ENCODE peak calls at places on chromosomes 12 and 14, in six cellular contexts. H, N, S, J, I and V are unnamed samples.
A peak's percentile ranks its signal among the peaks of the same experiment; 100 is the strongest.

GRCh38 chr12:13562915-13563742 is 366.6 kb downstream of the EMP1 start:
- DNase-seq in H (no peak), N (no peak), S (no peak), J (no peak), I (no peak), V (no peak)

GRCh38 chr12:58364389-58365086 is 423.2 kb downstream of the ATP23 start:
- DNase-seq in H (no peak), N (peak; percentile 25), S (no peak), J (no peak), I (no peak), V (no peak)

GRCh38 chr12:115922952-115923564 is 354.4 kb downstream of the MED13L start:
- DNase-seq in H (peak; percentile 49), N (peak; percentile 40), S (no peak), J (no peak), I (peak; percentile 49), V (peak; percentile 67)

GRCh38 chr12:1932264-1932777 is 13.9 kb upstream of the CACNA2D4 start:
- DNase-seq in H (no peak), N (no peak), S (no peak), J (no peak), I (no peak), V (peak; percentile 49)

GRCh38 chr14:75126121-75126544 is 715 bp downstream of the NEK9 start:
- DNase-seq in H (peak; percentile 22), N (peak; percentile 16), S (peak; percentile 33), J (no peak), I (no peak), V (peak; percentile 63)

GRCh38 chr14:72558721-72559120 is 335.2 kb downstream of the DPF3 start:
- DNase-seq in H (no peak), N (no peak), S (peak; percentile 28), J (no peak), I (no peak), V (no peak)

GRCh38 chr12:51323966-51324895 is at the start of gene BIN2:
- DNase-seq in H (no peak), N (no peak), S (no peak), J (no peak), I (no peak), V (peak; percentile 98)

GRCh38 chr12:67517181-67517887 is 131.2 kb upstream of the DYRK2 start:
- DNase-seq in H (peak; percentile 0), N (peak; percentile 10), S (no peak), J (no peak), I (no peak), V (no peak)

GRCh38 chr12:75591628-75592027 is 80.2 kb upstream of the KRR1 start:
- DNase-seq in H (no peak), N (no peak), S (no peak), J (no peak), I (no peak), V (no peak)

GRCh38 chr12:57881035-57881973 is 34.8 kb upstream of the CTDSP2 start:
- DNase-seq in H (no peak), N (no peak), S (no peak), J (no peak), I (no peak), V (no peak)

GRCh38 chr12:118983147-118983824 is 1.9 kb downstream of the SRRM4 start:
- DNase-seq in H (no peak), N (no peak), S (no peak), J (no peak), I (no peak), V (no peak)

GRCh38 chr12:107749094-107749493 is 11.8 kb downstream of the PRDM4 start:
- DNase-seq in H (no peak), N (no peak), S (peak; percentile 42), J (no peak), I (no peak), V (no peak)

GRCh38 chr12:55974308-55974724 is 438 bp downstream of the RAB5B start:
- DNase-seq in H (peak; percentile 67), N (peak; percentile 60), S (peak; percentile 47), J (no peak), I (peak; percentile 31), V (peak; percentile 72)

GRCh38 chr12:92745874-92746553 is 43.2 kb downstream of the PLEKHG7 start:
- DNase-seq in H (no peak), N (peak; percentile 72), S (peak; percentile 99), J (no peak), I (no peak), V (no peak)

GRCh38 chr14:66295386-66295785 is 190.8 kb upstream of the CCDC196 start:
- DNase-seq in H (no peak), N (no peak), S (no peak), J (no peak), I (no peak), V (no peak)

GRCh38 chr12:124537525-124538193 is 29.8 kb downstream of the NCOR2 start:
- DNase-seq in H (no peak), N (no peak), S (no peak), J (no peak), I (no peak), V (no peak)

GRCh38 chr12:131368073-131369071 is 342.5 kb upstream of the SFSWAP start:
- DNase-seq in H (no peak), N (no peak), S (no peak), J (no peak), I (no peak), V (no peak)

GRCh38 chr12:49200882-49201594 is 12.2 kb upstream of the TUBA1A start:
- DNase-seq in H (peak; percentile 59), N (peak; percentile 71), S (peak; percentile 93), J (peak; percentile 17), I (no peak), V (peak; percentile 78)

GRCh38 chr12:54431911-54432814 is 13.1 kb upstream of the ITGA5 start:
- DNase-seq in H (peak; percentile 87), N (no peak), S (peak; percentile 97), J (no peak), I (no peak), V (peak; percentile 52)

GRCh38 chr12:96354326-96354725 is 45.9 kb downstream of the CDK17 start:
- DNase-seq in H (no peak), N (no peak), S (no peak), J (no peak), I (no peak), V (no peak)

GRCh38 chr14:90697146-90697545 is 119.1 kb downstream of the TTC7B start:
- DNase-seq in H (no peak), N (no peak), S (no peak), J (no peak), I (no peak), V (no peak)

GRCh38 chr14:101827286-101827685 is 65.8 kb downstream of the PPP2R5C start:
- DNase-seq in H (no peak), N (no peak), S (no peak), J (no peak), I (no peak), V (no peak)

DNA sequence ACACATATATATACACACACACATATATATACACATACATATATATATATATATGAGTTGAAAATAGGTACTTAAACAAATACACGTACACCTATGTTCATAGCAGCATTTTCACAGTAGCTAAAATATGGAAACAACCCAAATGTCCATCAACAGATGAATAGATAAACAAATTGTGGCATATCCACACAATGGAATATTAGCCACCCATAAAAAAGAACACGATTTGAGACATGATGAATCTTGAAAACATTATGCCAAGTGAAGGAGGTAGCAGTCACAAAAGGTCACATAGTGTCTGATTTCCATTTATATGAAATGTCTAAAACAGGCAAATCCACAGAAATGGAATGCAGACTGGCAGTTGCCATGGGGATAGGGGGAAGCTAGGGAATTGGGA is 276.3 kb downstream of the KSR2 start:
- DNase-seq in H (no peak), N (no peak), S (no peak), J (no peak), I (no peak), V (no peak)
- TF ChIP-seq POLR2A in H (no peak), N (no peak), S (no peak), J (no peak), I (no peak), V (no peak)

GRCh38 chr12:6046511-6047180 is 77.8 kb downstream of the VWF start:
- DNase-seq in H (no peak), N (no peak), S (no peak), J (no peak), I (no peak), V (no peak)

GRCh38 chr12:6045438-6045837 is 79.0 kb downstream of the VWF start:
- DNase-seq in H (no peak), N (no peak), S (no peak), J (no peak), I (no peak), V (no peak)

GRCh38 chr12:6049587-6049986 is 74.9 kb downstream of the VWF start:
- DNase-seq in H (no peak), N (no peak), S (no peak), J (no peak), I (no peak), V (no peak)

GRCh38 chr12:6049992-6050391 is 74.5 kb downstream of the VWF start:
- DNase-seq in H (peak; percentile 14), N (no peak), S (no peak), J (no peak), I (peak; percentile 33), V (no peak)

DNA sequence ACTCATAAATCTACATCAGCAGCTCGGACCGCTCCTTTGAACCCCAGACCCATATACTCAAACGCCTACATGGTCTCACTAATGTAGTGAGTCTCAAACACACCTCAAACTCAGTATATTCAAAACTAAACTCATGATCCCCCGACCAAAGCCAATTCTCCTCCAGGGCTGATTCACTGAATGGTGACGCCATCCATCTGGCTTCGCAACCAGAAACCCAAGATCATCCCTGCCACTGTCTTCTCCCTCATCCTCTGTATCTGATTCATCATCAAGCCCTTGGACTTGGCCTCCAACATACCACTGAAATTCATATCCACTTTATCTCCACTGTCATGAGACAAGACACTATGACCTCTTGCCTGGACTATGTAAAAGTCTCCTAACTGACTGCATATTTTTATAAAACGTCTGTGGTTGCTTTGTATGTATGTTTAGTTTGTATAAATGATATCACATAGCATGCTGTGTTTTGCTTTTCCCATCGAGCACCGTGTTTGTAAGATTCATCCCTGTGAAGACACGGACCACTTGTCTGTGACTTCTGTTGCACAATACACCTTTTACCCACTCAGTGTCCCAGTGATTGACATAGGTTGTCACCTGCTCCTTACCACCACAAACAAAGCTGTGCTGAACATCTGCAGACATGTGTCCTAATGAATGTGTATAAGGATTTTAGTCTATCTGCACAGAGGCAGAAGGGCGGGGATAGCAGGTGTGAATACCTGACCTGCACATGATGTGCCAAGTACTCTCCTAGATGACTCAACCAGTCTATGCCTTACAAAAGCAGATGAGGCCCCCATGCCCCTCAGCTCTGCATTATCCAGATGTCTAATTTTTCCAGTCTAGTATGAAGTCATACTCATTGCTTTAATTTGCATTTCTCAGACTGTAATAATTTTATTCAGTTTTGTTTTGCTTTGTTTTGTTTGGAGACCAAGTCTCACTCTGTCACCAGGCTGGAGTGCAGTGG is 76.9 kb downstream of the VWF start:
- DNase-seq in H (no peak), N (no peak), S (no peak), J (no peak), I (no peak), V (no peak)
- TF ChIP-seq MYC in H (no peak), N (no peak), S (no peak), J (no peak), I (no peak), V (no peak)

GRCh38 chr12:31629756-31630732 is 29.4 kb upstream of the ETFBKMT start:
- DNase-seq in H (peak; percentile 84), N (no peak), S (peak; percentile 77), J (no peak), I (no peak), V (no peak)
- H3K4me3 ChIP-seq in H (no peak overlapping the region), N (no peak overlapping the region), S (no peak overlapping the region), J (no peak overlapping the region), I (no peak overlapping the region), V (no peak overlapping the region)

DNA sequence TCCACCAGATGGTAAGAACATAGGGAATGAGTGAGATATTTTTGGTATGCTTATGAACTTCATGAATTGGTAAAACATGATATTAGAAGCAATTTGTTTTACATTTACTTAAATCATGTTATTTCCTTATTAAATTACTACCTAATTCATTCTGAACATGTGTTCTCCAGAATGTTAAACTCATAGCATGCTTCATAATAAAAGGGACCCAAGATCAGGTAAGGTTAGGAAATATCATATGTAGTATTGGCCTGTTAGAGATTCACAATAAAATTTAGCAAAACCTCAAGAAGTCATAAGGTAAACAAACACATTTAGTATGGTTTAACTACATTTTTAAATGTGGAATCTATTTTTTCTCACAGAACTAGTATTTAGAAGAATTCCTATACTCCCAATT is 28.2 kb downstream of the PTPRQ start:
- DNase-seq in H (no peak), N (no peak), S (no peak), J (no peak), I (no peak), V (no peak)
- TF ChIP-seq POLR2A in H (no peak), N (no peak), S (no peak), J (no peak), I (no peak), V (no peak)